ENCODE peak calls at places on chromosomes 3 and 15, in six cellular contexts. One of them, this sample, is unnamed. For H3K4me1 and H3K9me3, the result is how much of the 10 kb centered on the place peaks cover.

GRCh38 chr3:108488631-108489030 is 21.8 kb downstream of the MYH15 start:
- DNase-seq in A549: no peak
- DNase-seq in adrenal gland: no peak
- DNase-seq in tibial nerve: no peak
- DNase-seq in body of pancreas: no peak
- DNase-seq in GM12878: no peak
- DNase-seq in this sample: no peak

GRCh38 chr15:29952245-29952644 is 130.0 kb upstream of the TJP1 start:
- DNase-seq in A549: no peak
- DNase-seq in adrenal gland: no peak
- DNase-seq in tibial nerve: no peak
- DNase-seq in body of pancreas: no peak
- DNase-seq in GM12878: no peak
- DNase-seq in this sample: peak

GRCh38 chr15:72167445-72167844 is 30.1 kb downstream of the GRAMD2A start:
- DNase-seq in A549: no peak
- DNase-seq in adrenal gland: no peak
- DNase-seq in tibial nerve: no peak
- DNase-seq in body of pancreas: no peak
- DNase-seq in GM12878: no peak
- DNase-seq in this sample: no peak

GRCh38 chr3:170244566-170244965 is 22.3 kb downstream of the PRKCI start:
- DNase-seq in A549: no peak
- DNase-seq in adrenal gland: no peak
- DNase-seq in tibial nerve: no peak
- DNase-seq in body of pancreas: no peak
- DNase-seq in GM12878: no peak
- DNase-seq in this sample: no peak

GRCh38 chr15:87722941-87723691 is 533.4 kb downstream of the NTRK3 start:
- DNase-seq in A549: no peak
- DNase-seq in adrenal gland: no peak
- DNase-seq in tibial nerve: no peak
- DNase-seq in body of pancreas: no peak
- DNase-seq in GM12878: no peak
- DNase-seq in this sample: no peak

GRCh38 chr3:121545049-121545563 is 682 bp downstream of the POLQ start:
- DNase-seq in A549: no peak
- DNase-seq in adrenal gland: no peak
- DNase-seq in tibial nerve: no peak
- DNase-seq in body of pancreas: no peak
- DNase-seq in GM12878: no peak
- DNase-seq in this sample: no peak

GRCh38 chr3:181711325-181712135 is at the start of gene SOX2:
- DNase-seq in A549: peak
- DNase-seq in adrenal gland: peak
- DNase-seq in tibial nerve: peak
- DNase-seq in body of pancreas: peak
- DNase-seq in GM12878: no peak
- DNase-seq in this sample: no peak

GRCh38 chr3:52395503-52395865 is 49.4 kb downstream of the SEMA3G start:
- DNase-seq in A549: no peak
- DNase-seq in adrenal gland: no peak
- DNase-seq in tibial nerve: no peak
- DNase-seq in body of pancreas: no peak
- DNase-seq in GM12878: no peak
- DNase-seq in this sample: no peak

GRCh38 chr3:9945358-9945757 is 6.8 kb downstream of the PRRT3 start:
- DNase-seq in A549: no peak
- DNase-seq in adrenal gland: no peak
- DNase-seq in tibial nerve: no peak
- DNase-seq in body of pancreas: no peak
- DNase-seq in GM12878: no peak
- DNase-seq in this sample: no peak

GRCh38 chr3:54171509-54171908 is 49.2 kb downstream of the CACNA2D3 start:
- DNase-seq in A549: no peak
- DNase-seq in adrenal gland: no peak
- DNase-seq in tibial nerve: no peak
- DNase-seq in body of pancreas: no peak
- DNase-seq in GM12878: no peak
- DNase-seq in this sample: no peak

GRCh38 chr3:100297784-100298183 is 36.8 kb upstream of the NIT2 start:
- DNase-seq in A549: no peak
- DNase-seq in adrenal gland: no peak
- DNase-seq in tibial nerve: no peak
- DNase-seq in body of pancreas: no peak
- DNase-seq in GM12878: no peak
- DNase-seq in this sample: no peak

GRCh38 chr3:100002599-100003350 is 111.5 kb downstream of the FILIP1L start:
- DNase-seq in A549: peak
- DNase-seq in adrenal gland: peak
- DNase-seq in tibial nerve: no peak
- DNase-seq in body of pancreas: peak
- DNase-seq in GM12878: no peak
- DNase-seq in this sample: peak

GRCh38 chr15:74573987-74574386 is 33.0 kb downstream of the ARID3B start:
- DNase-seq in A549: no peak
- DNase-seq in adrenal gland: no peak
- DNase-seq in tibial nerve: no peak
- DNase-seq in body of pancreas: no peak
- DNase-seq in GM12878: no peak
- DNase-seq in this sample: no peak

GRCh38 chr3:88528494-88528893 is 378.7 kb downstream of the C3orf38 start:
- DNase-seq in A549: no peak
- DNase-seq in adrenal gland: no peak
- DNase-seq in tibial nerve: no peak
- DNase-seq in body of pancreas: no peak
- DNase-seq in GM12878: no peak
- DNase-seq in this sample: no peak

GRCh38 chr15:90560229-90560771 is 30.6 kb downstream of the CRTC3 start:
- DNase-seq in A549: peak
- DNase-seq in adrenal gland: peak
- DNase-seq in tibial nerve: peak
- DNase-seq in body of pancreas: peak
- DNase-seq in GM12878: no peak
- DNase-seq in this sample: peak

GRCh38 chr3:15796331-15796730 is 1.4 kb downstream of the ANKRD28 start:
- DNase-seq in A549: no peak
- DNase-seq in adrenal gland: no peak
- DNase-seq in tibial nerve: no peak
- DNase-seq in body of pancreas: no peak
- DNase-seq in GM12878: no peak
- DNase-seq in this sample: no peak

GRCh38 chr3:140467104-140467577 is 210.7 kb upstream of the TRIM42 start:
- DNase-seq in A549: peak
- DNase-seq in adrenal gland: peak
- DNase-seq in tibial nerve: no peak
- DNase-seq in body of pancreas: no peak
- DNase-seq in GM12878: no peak
- DNase-seq in this sample: no peak

GRCh38 chr15:67103432-67103831 is 38.0 kb downstream of the SMAD3 start:
- DNase-seq in A549: no peak
- DNase-seq in adrenal gland: no peak
- DNase-seq in tibial nerve: no peak
- DNase-seq in body of pancreas: no peak
- DNase-seq in GM12878: no peak
- DNase-seq in this sample: no peak
- H3K4me1 ChIP-seq in A549: half or more
- H3K4me1 ChIP-seq in adrenal gland: under half
- H3K4me1 ChIP-seq in tibial nerve: half or more
- H3K4me1 ChIP-seq in body of pancreas: half or more
- H3K4me1 ChIP-seq in GM12878: half or more
- H3K4me1 ChIP-seq in this sample: under half

DNA sequence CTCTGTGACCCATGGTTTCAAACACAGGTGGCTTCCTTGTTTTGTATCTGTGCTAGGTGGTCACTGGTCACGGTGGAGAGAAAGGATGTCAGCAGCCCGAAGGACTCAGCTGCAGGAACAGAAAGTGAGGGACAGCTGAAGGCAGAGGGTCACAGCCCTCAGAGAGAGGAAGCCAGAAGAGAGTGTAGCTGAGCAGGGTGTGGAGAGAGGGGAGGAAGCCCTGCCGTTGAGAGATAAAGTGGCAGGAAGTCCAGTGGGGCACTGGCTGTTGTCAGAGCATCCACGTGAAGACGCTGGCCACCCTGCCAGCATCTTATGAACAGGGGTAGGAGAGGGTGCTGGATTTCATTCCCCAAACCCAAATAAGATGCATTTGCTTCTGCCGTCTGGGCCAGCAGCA is 36.9 kb downstream of the LIMD1 start:
- DNase-seq in A549: no peak
- DNase-seq in adrenal gland: no peak
- DNase-seq in tibial nerve: no peak
- DNase-seq in body of pancreas: no peak
- DNase-seq in GM12878: no peak
- DNase-seq in this sample: no peak
- TF ChIP-seq POLR2A in A549: no peak
- TF ChIP-seq POLR2A in adrenal gland: no peak
- TF ChIP-seq POLR2A in tibial nerve: no peak
- TF ChIP-seq POLR2A in body of pancreas: no peak
- TF ChIP-seq POLR2A in GM12878: peak
- TF ChIP-seq POLR2A in this sample: no peak

GRCh38 chr15:25185156-25185710 is 230.4 kb downstream of the SNRPN start:
- DNase-seq in A549: no peak
- DNase-seq in adrenal gland: peak
- DNase-seq in tibial nerve: no peak
- DNase-seq in body of pancreas: no peak
- DNase-seq in GM12878: no peak
- DNase-seq in this sample: no peak
- H3K9me3 ChIP-seq in A549: under half
- H3K9me3 ChIP-seq in adrenal gland: under half
- H3K9me3 ChIP-seq in tibial nerve: under half
- H3K9me3 ChIP-seq in body of pancreas: under half
- H3K9me3 ChIP-seq in GM12878: under half
- H3K9me3 ChIP-seq in this sample: under half

DNA sequence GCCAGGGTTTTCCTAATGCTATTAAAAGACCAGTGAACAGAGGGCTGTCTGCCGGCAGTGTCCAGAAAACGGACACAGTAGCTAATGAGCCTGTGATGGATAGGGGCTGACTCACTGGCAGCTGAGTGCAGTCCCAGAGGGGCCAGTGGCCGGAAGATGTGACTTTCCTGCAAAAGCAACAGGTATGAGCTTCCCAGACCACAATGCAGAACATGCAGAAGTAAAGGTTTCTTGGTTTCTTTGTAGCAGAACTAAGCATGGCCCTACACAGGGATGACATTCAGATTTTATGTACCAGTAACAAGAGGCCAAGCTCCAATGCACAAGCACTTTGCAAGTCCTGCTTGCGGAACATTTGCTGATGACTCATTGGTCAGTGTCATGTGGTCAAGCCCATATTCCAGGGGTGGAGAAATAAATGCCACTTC is 263.1 kb downstream of the ABHD5 start:
- DNase-seq in A549: peak
- DNase-seq in adrenal gland: peak
- DNase-seq in tibial nerve: no peak
- DNase-seq in body of pancreas: no peak
- DNase-seq in GM12878: no peak
- DNase-seq in this sample: no peak
- H3K4me1 ChIP-seq in A549: under half
- H3K4me1 ChIP-seq in adrenal gland: under half
- H3K4me1 ChIP-seq in tibial nerve: under half
- H3K4me1 ChIP-seq in body of pancreas: under half
- H3K4me1 ChIP-seq in GM12878: under half
- H3K4me1 ChIP-seq in this sample: under half

DNA sequence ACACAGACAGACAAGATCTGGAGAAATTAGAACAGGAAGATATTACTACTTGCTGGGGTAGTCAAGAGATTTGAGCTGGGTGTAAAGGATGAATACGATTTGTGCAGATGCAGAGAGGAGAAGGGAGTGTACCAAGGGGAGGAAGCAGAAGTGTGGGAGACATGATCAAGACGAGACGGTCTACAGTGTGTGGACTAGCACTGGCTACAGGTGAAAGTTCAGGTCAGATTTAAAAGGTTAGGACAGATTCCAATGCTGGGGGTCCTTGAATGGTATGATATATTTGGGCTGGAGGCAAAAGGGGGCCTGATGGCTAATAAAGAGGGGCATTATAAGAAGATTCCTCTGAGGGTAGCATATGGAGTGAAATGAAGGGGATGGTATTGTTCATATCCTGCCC is 12.1 kb downstream of the LDHAL6B start:
- DNase-seq in A549: no peak
- DNase-seq in adrenal gland: no peak
- DNase-seq in tibial nerve: no peak
- DNase-seq in body of pancreas: no peak
- DNase-seq in GM12878: no peak
- DNase-seq in this sample: no peak
- TF ChIP-seq POLR2A in A549: no peak
- TF ChIP-seq POLR2A in adrenal gland: no peak
- TF ChIP-seq POLR2A in tibial nerve: no peak
- TF ChIP-seq POLR2A in body of pancreas: no peak
- TF ChIP-seq POLR2A in GM12878: no peak
- TF ChIP-seq POLR2A in this sample: no peak

GRCh38 chr3:172939651-172940293 is 189.2 kb downstream of the ECT2 start:
- DNase-seq in A549: no peak
- DNase-seq in adrenal gland: no peak
- DNase-seq in tibial nerve: no peak
- DNase-seq in body of pancreas: no peak
- DNase-seq in GM12878: no peak
- DNase-seq in this sample: no peak
- H3K9me3 ChIP-seq in A549: under half
- H3K9me3 ChIP-seq in adrenal gland: under half
- H3K9me3 ChIP-seq in tibial nerve: under half
- H3K9me3 ChIP-seq in body of pancreas: under half
- H3K9me3 ChIP-seq in GM12878: under half
- H3K9me3 ChIP-seq in this sample: under half

GRCh38 chr15:77419050-77419835 is 661 bp downstream of the PEAK1 start:
- DNase-seq in A549: peak
- DNase-seq in adrenal gland: peak
- DNase-seq in tibial nerve: no peak
- DNase-seq in body of pancreas: peak
- DNase-seq in GM12878: no peak
- DNase-seq in this sample: peak

GRCh38 chr15:77418341-77419049 is 1.4 kb downstream of the PEAK1 start:
- DNase-seq in A549: peak
- DNase-seq in adrenal gland: no peak
- DNase-seq in tibial nerve: no peak
- DNase-seq in body of pancreas: no peak
- DNase-seq in GM12878: no peak
- DNase-seq in this sample: no peak

GRCh38 chr15:77420610-77421369 is at the start of gene HMG20A:
- DNase-seq in A549: peak
- DNase-seq in adrenal gland: peak
- DNase-seq in tibial nerve: no peak
- DNase-seq in body of pancreas: peak
- DNase-seq in GM12878: peak
- DNase-seq in this sample: peak

GRCh38 chr15:77419836-77420609 is at the start of gene PEAK1:
- DNase-seq in A549: peak
- DNase-seq in adrenal gland: peak
- DNase-seq in tibial nerve: peak
- DNase-seq in body of pancreas: peak
- DNase-seq in GM12878: peak
- DNase-seq in this sample: peak

DNA sequence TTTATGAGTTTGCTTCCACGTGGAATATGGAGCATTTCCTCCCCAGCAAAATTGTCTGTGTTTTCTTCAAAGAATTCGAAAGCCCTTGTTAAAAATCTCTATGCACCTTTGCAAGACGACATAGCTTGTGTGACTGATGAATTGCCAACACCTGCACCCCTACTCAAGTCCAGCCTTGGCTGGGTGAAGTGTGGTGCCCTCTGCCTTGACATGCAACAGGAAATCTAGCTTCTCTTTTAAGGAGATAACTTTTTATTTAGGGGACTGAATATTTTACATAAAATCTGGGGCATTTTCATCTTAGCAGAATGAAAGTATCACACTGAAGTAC is 647 bp downstream of the HMG20A start:
- DNase-seq in A549: peak
- DNase-seq in adrenal gland: peak
- DNase-seq in tibial nerve: no peak
- DNase-seq in body of pancreas: peak
- DNase-seq in GM12878: no peak
- DNase-seq in this sample: no peak
- H3K4me1 ChIP-seq in A549: under half
- H3K4me1 ChIP-seq in adrenal gland: under half
- H3K4me1 ChIP-seq in tibial nerve: half or more
- H3K4me1 ChIP-seq in body of pancreas: under half
- H3K4me1 ChIP-seq in GM12878: under half
- H3K4me1 ChIP-seq in this sample: under half